ENCODE peak calls at places on chromosomes 5 and 9, in eight cellular contexts. One of them, this sample, is unnamed.

GRCh38 chr5:93674138-93674537 is 67.3 kb downstream of the POU5F2 start:
- DNase-seq in prostate gland: no peak
- DNase-seq in endothelial cell of umbilical vein: peak
- DNase-seq in HCT116: no peak
- DNase-seq in sigmoid colon: no peak
- DNase-seq in K562: no peak
- DNase-seq in stomach: no peak
- DNase-seq in spleen: no peak
- DNase-seq in this sample: no peak

GRCh38 chr5:169499990-169500389 is 83.6 kb upstream of the SPDL1 start:
- DNase-seq in endothelial cell of umbilical vein: no peak
- DNase-seq in spleen: no peak
- DNase-seq in prostate gland: no peak
- DNase-seq in HCT116: no peak
- DNase-seq in sigmoid colon: no peak
- DNase-seq in stomach: no peak
- DNase-seq in K562: no peak
- DNase-seq in this sample: no peak

GRCh38 chr9:111438576-111439235 is 45.5 kb downstream of the ECPAS start:
- DNase-seq in HCT116: no peak
- DNase-seq in endothelial cell of umbilical vein: peak
- DNase-seq in K562: no peak
- DNase-seq in prostate gland: no peak
- DNase-seq in spleen: no peak
- DNase-seq in stomach: no peak
- DNase-seq in sigmoid colon: no peak
- DNase-seq in this sample: no peak

GRCh38 chr5:115321309-115321708 is 24.9 kb upstream of the CCDC112 start:
- DNase-seq in stomach: peak
- DNase-seq in endothelial cell of umbilical vein: no peak
- DNase-seq in sigmoid colon: no peak
- DNase-seq in spleen: no peak
- DNase-seq in prostate gland: no peak
- DNase-seq in HCT116: no peak
- DNase-seq in K562: no peak
- DNase-seq in this sample: no peak

GRCh38 chr5:87122171-87122977 is 145.3 kb upstream of the RASA1 start:
- DNase-seq in spleen: no peak
- DNase-seq in K562: no peak
- DNase-seq in endothelial cell of umbilical vein: no peak
- DNase-seq in stomach: no peak
- DNase-seq in sigmoid colon: no peak
- DNase-seq in HCT116: no peak
- DNase-seq in prostate gland: no peak
- DNase-seq in this sample: no peak

GRCh38 chr5:112921031-112921832 is 795 bp downstream of the REEP5 start:
- DNase-seq in stomach: peak
- DNase-seq in endothelial cell of umbilical vein: peak
- DNase-seq in K562: peak
- DNase-seq in sigmoid colon: peak
- DNase-seq in prostate gland: peak
- DNase-seq in spleen: peak
- DNase-seq in HCT116: peak
- DNase-seq in this sample: peak

GRCh38 chr5:81750308-81751008 is 439 bp downstream of the SSBP2 start:
- DNase-seq in HCT116: no peak
- DNase-seq in sigmoid colon: no peak
- DNase-seq in K562: peak
- DNase-seq in spleen: no peak
- DNase-seq in endothelial cell of umbilical vein: no peak
- DNase-seq in prostate gland: no peak
- DNase-seq in stomach: peak
- DNase-seq in this sample: peak

GRCh38 chr5:643351-643801 is 31.2 kb downstream of the CEP72 start:
- DNase-seq in endothelial cell of umbilical vein: no peak
- DNase-seq in sigmoid colon: peak
- DNase-seq in K562: no peak
- DNase-seq in HCT116: no peak
- DNase-seq in prostate gland: no peak
- DNase-seq in stomach: no peak
- DNase-seq in spleen: peak
- DNase-seq in this sample: peak

GRCh38 chr9:68979538-68980314 is 34.2 kb downstream of the PRKACG start:
- DNase-seq in stomach: no peak
- DNase-seq in HCT116: no peak
- DNase-seq in K562: no peak
- DNase-seq in sigmoid colon: peak
- DNase-seq in spleen: no peak
- DNase-seq in prostate gland: no peak
- DNase-seq in endothelial cell of umbilical vein: no peak
- DNase-seq in this sample: no peak

GRCh38 chr5:88824892-88825781 is 57.8 kb downstream of the MEF2C start:
- DNase-seq in endothelial cell of umbilical vein: peak
- DNase-seq in K562: no peak
- DNase-seq in stomach: no peak
- DNase-seq in prostate gland: no peak
- DNase-seq in HCT116: no peak
- DNase-seq in sigmoid colon: no peak
- DNase-seq in spleen: no peak
- DNase-seq in this sample: no peak

GRCh38 chr5:123538670-123539459 is 26.9 kb downstream of the CSNK1G3 start:
- DNase-seq in K562: no peak
- DNase-seq in spleen: no peak
- DNase-seq in HCT116: no peak
- DNase-seq in endothelial cell of umbilical vein: no peak
- DNase-seq in prostate gland: no peak
- DNase-seq in stomach: no peak
- DNase-seq in sigmoid colon: no peak
- DNase-seq in this sample: no peak

GRCh38 chr5:83434929-83435328 is 36.6 kb upstream of the VCAN start:
- DNase-seq in sigmoid colon: no peak
- DNase-seq in HCT116: no peak
- DNase-seq in prostate gland: no peak
- DNase-seq in stomach: no peak
- DNase-seq in endothelial cell of umbilical vein: no peak
- DNase-seq in spleen: no peak
- DNase-seq in K562: no peak
- DNase-seq in this sample: no peak

GRCh38 chr5:121668635-121669034 is 183.0 kb upstream of the FTMT start:
- DNase-seq in prostate gland: no peak
- DNase-seq in sigmoid colon: no peak
- DNase-seq in HCT116: peak
- DNase-seq in stomach: no peak
- DNase-seq in spleen: no peak
- DNase-seq in K562: no peak
- DNase-seq in endothelial cell of umbilical vein: no peak
- DNase-seq in this sample: no peak

GRCh38 chr9:12817702-12818101 is 42.9 kb downstream of the LURAP1L start:
- DNase-seq in endothelial cell of umbilical vein: no peak
- DNase-seq in prostate gland: peak
- DNase-seq in HCT116: peak
- DNase-seq in stomach: peak
- DNase-seq in K562: no peak
- DNase-seq in spleen: no peak
- DNase-seq in sigmoid colon: peak
- DNase-seq in this sample: no peak

GRCh38 chr5:178304016-178304415 is 71.4 kb upstream of the PHYKPL start:
- DNase-seq in K562: no peak
- DNase-seq in endothelial cell of umbilical vein: no peak
- DNase-seq in prostate gland: no peak
- DNase-seq in HCT116: no peak
- DNase-seq in sigmoid colon: peak
- DNase-seq in stomach: no peak
- DNase-seq in spleen: peak
- DNase-seq in this sample: no peak

GRCh38 chr9:129146441-129146933 is 31.6 kb downstream of the IER5L start:
- DNase-seq in HCT116: no peak
- DNase-seq in K562: no peak
- DNase-seq in sigmoid colon: peak
- DNase-seq in stomach: no peak
- DNase-seq in endothelial cell of umbilical vein: peak
- DNase-seq in spleen: no peak
- DNase-seq in prostate gland: no peak
- DNase-seq in this sample: no peak

GRCh38 chr9:122111413-122112085 is 18.4 kb upstream of the TTLL11 start:
- DNase-seq in HCT116: no peak
- DNase-seq in K562: no peak
- DNase-seq in endothelial cell of umbilical vein: no peak
- DNase-seq in prostate gland: no peak
- DNase-seq in spleen: no peak
- DNase-seq in stomach: no peak
- DNase-seq in sigmoid colon: no peak
- DNase-seq in this sample: no peak

GRCh38 chr5:177147239-177147638 is 13.7 kb downstream of the NSD1 start:
- DNase-seq in endothelial cell of umbilical vein: no peak
- DNase-seq in stomach: no peak
- DNase-seq in prostate gland: no peak
- DNase-seq in sigmoid colon: no peak
- DNase-seq in spleen: peak
- DNase-seq in K562: no peak
- DNase-seq in HCT116: no peak
- DNase-seq in this sample: no peak

GRCh38 chr5:100777680-100778281 is 125.3 kb downstream of the ST8SIA4 start:
- DNase-seq in stomach: no peak
- DNase-seq in sigmoid colon: no peak
- DNase-seq in HCT116: peak
- DNase-seq in K562: no peak
- DNase-seq in endothelial cell of umbilical vein: peak
- DNase-seq in spleen: no peak
- DNase-seq in prostate gland: no peak
- DNase-seq in this sample: no peak

GRCh38 chr9:69549310-69550202 is 122.6 kb downstream of the APBA1 start:
- DNase-seq in spleen: no peak
- DNase-seq in sigmoid colon: no peak
- DNase-seq in K562: peak
- DNase-seq in endothelial cell of umbilical vein: peak
- DNase-seq in prostate gland: peak
- DNase-seq in HCT116: peak
- DNase-seq in stomach: no peak
- DNase-seq in this sample: peak

GRCh38 chr9:131685753-131686706 is 53.8 kb downstream of the RAPGEF1 start:
- DNase-seq in endothelial cell of umbilical vein: no peak
- DNase-seq in sigmoid colon: no peak
- DNase-seq in stomach: no peak
- DNase-seq in prostate gland: no peak
- DNase-seq in HCT116: no peak
- DNase-seq in spleen: no peak
- DNase-seq in K562: no peak
- DNase-seq in this sample: no peak

GRCh38 chr9:68975644-68976043 is 38.3 kb downstream of the PRKACG start:
- DNase-seq in endothelial cell of umbilical vein: no peak
- DNase-seq in stomach: no peak
- DNase-seq in spleen: no peak
- DNase-seq in HCT116: no peak
- DNase-seq in K562: no peak
- DNase-seq in sigmoid colon: no peak
- DNase-seq in prostate gland: no peak
- DNase-seq in this sample: no peak

GRCh38 chr5:38913714-38914113 is 67.9 kb downstream of the OSMR start:
- DNase-seq in endothelial cell of umbilical vein: no peak
- DNase-seq in sigmoid colon: no peak
- DNase-seq in spleen: no peak
- DNase-seq in stomach: no peak
- DNase-seq in prostate gland: no peak
- DNase-seq in K562: no peak
- DNase-seq in HCT116: no peak
- DNase-seq in this sample: no peak

GRCh38 chr9:77710965-77711657 is 63.0 kb upstream of the GNA14 start:
- DNase-seq in HCT116: no peak
- DNase-seq in endothelial cell of umbilical vein: no peak
- DNase-seq in spleen: no peak
- DNase-seq in sigmoid colon: no peak
- DNase-seq in K562: no peak
- DNase-seq in prostate gland: no peak
- DNase-seq in stomach: no peak
- DNase-seq in this sample: no peak

GRCh38 chr5:146560205-146560812 is 44.3 kb upstream of the GPR151 start:
- DNase-seq in stomach: no peak
- DNase-seq in HCT116: no peak
- DNase-seq in sigmoid colon: no peak
- DNase-seq in prostate gland: no peak
- DNase-seq in K562: no peak
- DNase-seq in endothelial cell of umbilical vein: no peak
- DNase-seq in spleen: no peak
- DNase-seq in this sample: no peak

GRCh38 chr9:27549196-27549737 is 19.7 kb upstream of the MOB3B start:
- DNase-seq in HCT116: no peak
- DNase-seq in prostate gland: no peak
- DNase-seq in stomach: no peak
- DNase-seq in sigmoid colon: no peak
- DNase-seq in endothelial cell of umbilical vein: no peak
- DNase-seq in spleen: no peak
- DNase-seq in K562: no peak
- DNase-seq in this sample: no peak

GRCh38 chr5:146048994-146049703 is 56.2 kb downstream of the PLAC8L1 start:
- DNase-seq in sigmoid colon: no peak
- DNase-seq in prostate gland: peak
- DNase-seq in K562: peak
- DNase-seq in HCT116: peak
- DNase-seq in endothelial cell of umbilical vein: peak
- DNase-seq in spleen: no peak
- DNase-seq in stomach: peak
- DNase-seq in this sample: no peak

GRCh38 chr9:101486693-101487442 is 46.8 kb upstream of the RNF20 start:
- DNase-seq in sigmoid colon: peak
- DNase-seq in prostate gland: peak
- DNase-seq in spleen: peak
- DNase-seq in endothelial cell of umbilical vein: peak
- DNase-seq in K562: peak
- DNase-seq in stomach: peak
- DNase-seq in HCT116: peak
- DNase-seq in this sample: no peak
- TF ChIP-seq POLR2A in sigmoid colon: no peak
- TF ChIP-seq POLR2A in prostate gland: peak
- TF ChIP-seq POLR2A in spleen: no peak
- TF ChIP-seq POLR2A in endothelial cell of umbilical vein: no peak
- TF ChIP-seq POLR2A in K562: peak
- TF ChIP-seq POLR2A in stomach: no peak
- TF ChIP-seq POLR2A in HCT116: peak
- TF ChIP-seq POLR2A in this sample: no peak

GRCh38 chr5:159095218-159095617 is 4.5 kb downstream of the EBF1 start:
- DNase-seq in prostate gland: no peak
- DNase-seq in sigmoid colon: no peak
- DNase-seq in HCT116: no peak
- DNase-seq in spleen: no peak
- DNase-seq in stomach: no peak
- DNase-seq in endothelial cell of umbilical vein: no peak
- DNase-seq in K562: no peak
- DNase-seq in this sample: no peak
- TF ChIP-seq POLR2AphosphoS5 in prostate gland: no peak
- TF ChIP-seq POLR2AphosphoS5 in sigmoid colon: no peak
- TF ChIP-seq POLR2AphosphoS5 in HCT116: no peak
- TF ChIP-seq POLR2AphosphoS5 in spleen: no peak
- TF ChIP-seq POLR2AphosphoS5 in stomach: no peak
- TF ChIP-seq POLR2AphosphoS5 in endothelial cell of umbilical vein: no peak
- TF ChIP-seq POLR2AphosphoS5 in K562: no peak
- TF ChIP-seq POLR2AphosphoS5 in this sample: no peak

GRCh38 chr5:73900566-73900965 is 274.6 kb downstream of the ARHGEF28 start:
- DNase-seq in K562: no peak
- DNase-seq in HCT116: no peak
- DNase-seq in stomach: no peak
- DNase-seq in sigmoid colon: no peak
- DNase-seq in prostate gland: no peak
- DNase-seq in endothelial cell of umbilical vein: no peak
- DNase-seq in spleen: no peak
- DNase-seq in this sample: no peak
- TF ChIP-seq POLR2A in K562: no peak
- TF ChIP-seq POLR2A in HCT116: no peak
- TF ChIP-seq POLR2A in stomach: no peak
- TF ChIP-seq POLR2A in sigmoid colon: no peak
- TF ChIP-seq POLR2A in prostate gland: no peak
- TF ChIP-seq POLR2A in endothelial cell of umbilical vein: no peak
- TF ChIP-seq POLR2A in spleen: no peak
- TF ChIP-seq POLR2A in this sample: no peak

GRCh38 chr9:97632992-97633858 is at the start of the genes NCBP1 and TSTD2:
- DNase-seq in endothelial cell of umbilical vein: peak
- DNase-seq in K562: peak
- DNase-seq in stomach: peak
- DNase-seq in HCT116: peak
- DNase-seq in prostate gland: peak
- DNase-seq in sigmoid colon: peak
- DNase-seq in spleen: peak
- DNase-seq in this sample: peak
- TF ChIP-seq POLR2AphosphoS5 in endothelial cell of umbilical vein: peak
- TF ChIP-seq POLR2AphosphoS5 in K562: peak
- TF ChIP-seq POLR2AphosphoS5 in stomach: peak
- TF ChIP-seq POLR2AphosphoS5 in HCT116: peak
- TF ChIP-seq POLR2AphosphoS5 in prostate gland: peak
- TF ChIP-seq POLR2AphosphoS5 in sigmoid colon: peak
- TF ChIP-seq POLR2AphosphoS5 in spleen: peak
- TF ChIP-seq POLR2AphosphoS5 in this sample: no peak

This sample was measured in GM12892.